ENCODE peak calls at places on chromosome 20, in ten cellular contexts. A is IMR-90; J is stomach; D is astrocyte; S is AG09309; Y is CD8-positive, alpha-beta T cell; I is heart left ventricle; G is fibroblast of lung; T is kidney; V is kidney epithelial cell. M is an unnamed sample.

GRCh38 chr20:45300961-45301360 is 5.7 kb upstream of the RBPJL start:
- DNase-seq in J (no peak), A (peak), D (no peak), T (no peak), V (no peak), Y (no peak), G (no peak), I (no peak), S (no peak), M (no peak)

GRCh38 chr20:64217539-64217938 is 38.0 kb upstream of the PCMTD2 start:
- DNase-seq in A (no peak), D (no peak), S (no peak), T (no peak), G (no peak), J (no peak), I (no peak), V (no peak), Y (no peak), M (no peak)

GRCh38 chr20:44552950-44553908 is 29.1 kb upstream of the PKIG start:
- DNase-seq in J (no peak), V (no peak), I (no peak), D (peak), G (peak), A (peak), Y (no peak), T (no peak), S (peak), M (no peak)

GRCh38 chr20:44187763-44188709 is 1.0 kb upstream of the JPH2 start:
- DNase-seq in T (no peak), A (peak), S (no peak), I (peak), D (no peak), V (no peak), G (no peak), Y (no peak), J (no peak), M (peak)

GRCh38 chr20:21289651-21290050 is 13.5 kb upstream of the XRN2 start:
- DNase-seq in T (no peak), I (no peak), J (no peak), A (peak), Y (no peak), S (no peak), D (no peak), V (no peak), G (no peak), M (no peak)

GRCh38 chr20:25580711-25581110 is 4.6 kb downstream of the NINL start:
- DNase-seq in G (no peak), J (peak), I (no peak), A (peak), D (peak), T (peak), S (no peak), V (no peak), Y (no peak), M (no peak)

GRCh38 chr20:22584922-22585785 is 782 bp upstream of the FOXA2 start:
- DNase-seq in T (no peak), D (no peak), Y (no peak), J (peak), S (no peak), G (no peak), I (no peak), A (no peak), V (no peak), M (no peak)

GRCh38 chr20:41249371-41249770 is 68.2 kb downstream of the ZHX3 start:
- DNase-seq in V (peak), Y (no peak), J (no peak), S (peak), T (peak), I (peak), A (peak), G (peak), D (peak), M (peak)

GRCh38 chr20:34571753-34572152 is 13.2 kb downstream of the MAP1LC3A start:
- DNase-seq in I (no peak), T (peak), A (no peak), D (no peak), V (no peak), Y (no peak), S (no peak), G (no peak), J (no peak), M (no peak)

GRCh38 chr20:31815408-31816188 is 3.6 kb upstream of the MYLK2 start:
- DNase-seq in D (no peak), S (no peak), A (no peak), G (peak), V (no peak), Y (no peak), T (no peak), I (peak), J (no peak), M (peak)

GRCh38 chr20:45910670-45911485 is 1.1 kb downstream of the PLTP start:
- DNase-seq in J (peak), Y (peak), V (peak), D (peak), A (peak), G (peak), I (peak), T (peak), S (peak), M (no peak)

GRCh38 chr20:34473262-34473883 is 42.8 kb upstream of the DYNLRB1 start:
- DNase-seq in D (peak), A (peak), T (no peak), J (no peak), Y (peak), I (peak), V (no peak), S (peak), G (peak), M (no peak)

GRCh38 chr20:676315-676937 is 824 bp upstream of the SCRT2 start:
- DNase-seq in S (no peak), V (no peak), G (no peak), D (no peak), T (no peak), I (peak), A (no peak), Y (no peak), J (no peak), M (no peak)

GRCh38 chr20:9389321-9389720 is 125.1 kb upstream of the LAMP5 start:
- DNase-seq in Y (no peak), A (no peak), S (no peak), D (no peak), V (no peak), T (no peak), I (no peak), G (no peak), J (peak), M (no peak)

GRCh38 chr20:9390441-9390840 is 123.9 kb upstream of the LAMP5 start:
- DNase-seq in D (no peak), G (peak), I (no peak), Y (no peak), A (peak), T (no peak), S (no peak), V (no peak), J (no peak), M (no peak)

GRCh38 chr20:9392892-9393857 is 121.2 kb upstream of the LAMP5 start:
- DNase-seq in G (peak), I (peak), T (peak), S (no peak), V (no peak), Y (no peak), J (peak), A (peak), D (peak), M (peak)

GRCh38 chr20:9388826-9389187 is 125.6 kb upstream of the LAMP5 start:
- DNase-seq in V (no peak), D (peak), Y (no peak), S (no peak), I (no peak), T (no peak), J (no peak), A (no peak), G (no peak), M (no peak)

DNA sequence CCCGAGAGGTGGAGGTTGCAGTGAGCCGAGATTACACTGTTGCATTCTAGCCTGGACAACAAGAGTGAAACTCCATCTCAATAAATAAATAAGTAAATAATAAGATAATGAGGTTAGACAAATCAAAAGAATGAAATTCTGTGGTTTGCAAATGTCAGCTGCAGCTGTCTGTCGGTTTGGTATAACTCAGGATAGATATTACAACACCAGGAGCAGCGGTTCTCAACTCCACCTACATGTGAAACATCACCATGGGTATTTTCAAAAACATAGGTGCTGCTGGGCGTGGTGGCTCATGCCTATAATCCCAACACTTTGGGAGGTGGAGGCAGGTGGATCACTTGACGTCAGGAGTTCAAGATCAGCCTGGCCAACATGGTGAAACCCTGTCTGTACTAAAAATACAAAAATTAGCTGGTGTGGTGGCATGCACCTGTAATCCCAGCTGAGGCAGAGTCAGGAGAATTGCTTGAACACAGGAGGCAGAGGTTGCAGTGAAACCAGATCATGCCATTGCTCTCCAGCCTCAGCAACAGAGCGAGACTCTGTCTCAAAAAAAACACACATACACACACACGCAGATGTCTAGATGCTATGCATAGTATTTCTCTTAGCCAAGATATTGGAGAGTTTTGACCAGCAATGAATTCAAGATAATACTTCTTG is 126.1 kb upstream of the LAMP5 start:
- DNase-seq in G (no peak), J (no peak), V (no peak), D (no peak), S (no peak), Y (no peak), A (no peak), I (no peak), T (no peak), M (no peak)
- H3K4me3 ChIP-seq in G (no peak), J (no peak), V (no peak), D (no peak), S (no peak), Y (no peak), A (no peak), I (no peak), T (no peak), M (no peak)

GRCh38 chr20:37390503-37390890 is 44.6 kb downstream of the SRC start:
- DNase-seq in D (no peak), Y (no peak), A (no peak), J (no peak), G (no peak), I (no peak), T (peak), V (no peak), S (no peak), M (no peak)

GRCh38 chr20:37393863-37394542 is 48.1 kb downstream of the SRC start:
- DNase-seq in V (no peak), T (peak), A (no peak), I (no peak), Y (no peak), S (no peak), D (no peak), G (no peak), J (no peak), M (no peak)

GRCh38 chr20:37393196-37393862 is 47.4 kb downstream of the SRC start:
- DNase-seq in I (no peak), V (no peak), D (no peak), Y (no peak), G (no peak), S (no peak), A (no peak), T (no peak), J (no peak), M (no peak)

GRCh38 chr20:37390891-37391525 is 45.1 kb downstream of the SRC start:
- DNase-seq in D (no peak), Y (no peak), I (no peak), G (no peak), J (no peak), T (peak), A (no peak), V (no peak), S (no peak), M (no peak)

GRCh38 chr20:37392441-37393195 is 46.7 kb downstream of the SRC start:
- DNase-seq in Y (no peak), V (no peak), I (no peak), T (peak), A (no peak), J (no peak), D (no peak), S (no peak), G (no peak), M (no peak)
- TF ChIP-seq CTCF in Y (no peak), V (peak), I (peak), T (no peak), A (peak), J (peak), D (peak), S (peak), G (peak), M (peak)

GRCh38 chr20:63174309-63175030 is 41.5 kb downstream of the YTHDF1 start:
- DNase-seq in G (no peak), D (no peak), V (no peak), J (no peak), T (no peak), Y (no peak), A (no peak), I (no peak), S (no peak), M (no peak)
- H3K4me3 ChIP-seq in G (no peak), D (no peak), V (no peak), J (no peak), T (no peak), Y (no peak), A (no peak), I (no peak), S (no peak), M (no peak)

GRCh38 chr20:53914861-53915458 is 155.4 kb downstream of the BCAS1 start:
- DNase-seq in J (no peak), Y (no peak), T (no peak), G (no peak), I (no peak), A (no peak), V (no peak), D (no peak), S (no peak), M (no peak)
- TF ChIP-seq CTCF in J (no peak), Y (no peak), T (no peak), G (no peak), I (no peak), A (no peak), V (peak), D (no peak), S (no peak), M (no peak)